ENCODE peak calls at places on chromosomes 13 and 19, in four cellular contexts. N, C, D and Y are unnamed samples. For H3K36me3, the result is how much of the 10 kb centered on the place peaks cover.

GRCh38 chr13:43522788-43523187 is 264.0 kb downstream of the ENOX1 start:
- DNase-seq in N (no peak), C (no peak), D (no peak), Y (no peak)

GRCh38 chr13:38979891-38980627 is 10.6 kb downstream of the STOML3 start:
- DNase-seq in N (no peak), C (no peak), D (no peak), Y (no peak)

GRCh38 chr19:35556846-35557538 is 6.5 kb downstream of the ATP4A start:
- DNase-seq in N (no peak), C (no peak), D (no peak), Y (no peak)

GRCh38 chr19:9939301-9939913 is 3.1 kb upstream of the OLFM2 start:
- DNase-seq in N (no peak), C (no peak), D (no peak), Y (no peak)

GRCh38 chr13:75231235-75231634 is 250.7 kb downstream of the TBC1D4 start:
- DNase-seq in N (no peak), C (no peak), D (no peak), Y (no peak)

GRCh38 chr19:38917921-38918491 is 6.0 kb upstream of the CCER2 start:
- DNase-seq in N (no peak), C (no peak), D (no peak), Y (no peak)

GRCh38 chr13:30654430-30654829 is 36.7 kb downstream of the USPL1 start:
- DNase-seq in N (no peak), C (no peak), D (no peak), Y (no peak)

GRCh38 chr13:77952276-77952675 is 33.6 kb upstream of the EDNRB start:
- DNase-seq in N (no peak), C (no peak), D (no peak), Y (no peak)

GRCh38 chr13:41694902-41695301 is 237.6 kb downstream of the RGCC start:
- DNase-seq in N (no peak), C (no peak), D (peak), Y (peak)

GRCh38 chr13:67023088-67023893 is 206.8 kb downstream of the PCDH9 start:
- DNase-seq in N (no peak), C (no peak), D (no peak), Y (peak)

GRCh38 chr13:107669356-107669755 is 546.0 kb downstream of the LIG4 start:
- DNase-seq in N (no peak), C (no peak), D (no peak), Y (peak)

GRCh38 chr13:82803341-82803740 is 1078.9 kb downstream of the SLITRK1 start:
- DNase-seq in N (no peak), C (no peak), D (no peak), Y (peak)

GRCh38 chr19:8334458-8335342 is 8.4 kb downstream of the KANK3 start:
- DNase-seq in N (peak), C (no peak), D (peak), Y (peak)

GRCh38 chr13:65497265-65497664 is 1732.9 kb downstream of the PCDH9 start:
- DNase-seq in N (no peak), C (no peak), D (no peak), Y (no peak)

GRCh38 chr13:40801255-40802217 is 12.1 kb downstream of the SLC25A15 start:
- DNase-seq in N (no peak), C (no peak), D (no peak), Y (no peak)

GRCh38 chr19:55703790-55704215 is 28.8 kb downstream of the EPN1 start:
- DNase-seq in N (peak), C (no peak), D (no peak), Y (no peak)

GRCh38 chr19:16027528-16027927 is 48.8 kb upstream of the TPM4 start:
- DNase-seq in N (no peak), C (no peak), D (no peak), Y (no peak)

GRCh38 chr19:38650180-38650775 is 2.8 kb downstream of the ACTN4 start:
- DNase-seq in N (no peak), C (no peak), D (no peak), Y (no peak)

GRCh38 chr19:56831279-56831678 is 9.2 kb downstream of the PEG3 start:
- DNase-seq in N (no peak), C (no peak), D (no peak), Y (no peak)

GRCh38 chr13:46749951-46750350 is 47.0 kb downstream of the ESD start:
- DNase-seq in N (no peak), C (no peak), D (no peak), Y (no peak)

GRCh38 chr19:56838930-56839664 is 1.4 kb downstream of the PEG3 start:
- DNase-seq in N (peak), C (no peak), D (no peak), Y (peak)

GRCh38 chr19:22545751-22546150 is 88.4 kb upstream of the ZNF492 start:
- DNase-seq in N (no peak), C (no peak), D (no peak), Y (peak)

DNA sequence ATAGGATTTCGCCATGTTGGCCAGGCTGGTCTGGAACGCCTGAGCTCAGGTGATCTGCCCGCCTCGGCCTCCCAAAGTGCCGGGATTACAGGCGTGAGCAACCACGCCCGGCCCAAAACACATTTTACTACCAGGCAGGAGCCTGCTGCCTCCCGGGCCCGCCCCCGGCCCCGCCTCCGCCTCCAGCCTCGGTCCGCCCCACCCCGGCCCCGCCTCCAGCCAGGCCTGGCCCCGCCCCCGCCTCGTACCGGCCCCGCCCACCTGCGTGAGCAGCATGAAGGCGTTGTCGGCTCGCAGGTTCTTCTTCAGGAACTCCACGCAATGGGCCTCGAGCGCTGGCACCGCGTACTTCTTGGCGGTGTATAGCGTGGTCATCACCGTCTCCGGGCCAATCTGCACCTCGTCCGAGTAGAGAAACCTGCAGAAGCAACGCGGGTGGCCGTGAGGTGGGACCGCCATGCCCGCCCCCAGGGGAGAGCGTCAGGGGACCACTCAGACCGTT is 22.7 kb downstream of the BTBD2 start:
- DNase-seq in N (no peak), C (no peak), D (peak), Y (no peak)
- H3K36me3 ChIP-seq in N (under half), C (under half), D (under half), Y (under half)

GRCh38 chr19:47373246-47374240 is 24.4 kb downstream of the DHX34 start:
- DNase-seq in N (no peak), C (no peak), D (no peak), Y (no peak)
- H3K36me3 ChIP-seq in N (half or more), C (half or more), D (half or more), Y (under half)

GRCh38 chr19:4721196-4721595 is 2.4 kb downstream of the DPP9 start:
- DNase-seq in N (no peak), C (no peak), D (no peak), Y (no peak)

GRCh38 chr19:4722671-4723464 is 774 bp downstream of the DPP9 start:
- DNase-seq in N (no peak), C (no peak), D (no peak), Y (peak)

GRCh38 chr19:4719499-4719866 is 4.2 kb downstream of the DPP9 start:
- DNase-seq in N (no peak), C (no peak), D (no peak), Y (no peak)

GRCh38 chr19:4717966-4718701 is 5.5 kb downstream of the DPP9 start:
- DNase-seq in N (no peak), C (no peak), D (no peak), Y (no peak)

GRCh38 chr19:4720037-4720700 is 3.5 kb downstream of the DPP9 start:
- DNase-seq in N (no peak), C (no peak), D (no peak), Y (no peak)
- H3K36me3 ChIP-seq in N (half or more), C (under half), D (under half), Y (under half)

DNA sequence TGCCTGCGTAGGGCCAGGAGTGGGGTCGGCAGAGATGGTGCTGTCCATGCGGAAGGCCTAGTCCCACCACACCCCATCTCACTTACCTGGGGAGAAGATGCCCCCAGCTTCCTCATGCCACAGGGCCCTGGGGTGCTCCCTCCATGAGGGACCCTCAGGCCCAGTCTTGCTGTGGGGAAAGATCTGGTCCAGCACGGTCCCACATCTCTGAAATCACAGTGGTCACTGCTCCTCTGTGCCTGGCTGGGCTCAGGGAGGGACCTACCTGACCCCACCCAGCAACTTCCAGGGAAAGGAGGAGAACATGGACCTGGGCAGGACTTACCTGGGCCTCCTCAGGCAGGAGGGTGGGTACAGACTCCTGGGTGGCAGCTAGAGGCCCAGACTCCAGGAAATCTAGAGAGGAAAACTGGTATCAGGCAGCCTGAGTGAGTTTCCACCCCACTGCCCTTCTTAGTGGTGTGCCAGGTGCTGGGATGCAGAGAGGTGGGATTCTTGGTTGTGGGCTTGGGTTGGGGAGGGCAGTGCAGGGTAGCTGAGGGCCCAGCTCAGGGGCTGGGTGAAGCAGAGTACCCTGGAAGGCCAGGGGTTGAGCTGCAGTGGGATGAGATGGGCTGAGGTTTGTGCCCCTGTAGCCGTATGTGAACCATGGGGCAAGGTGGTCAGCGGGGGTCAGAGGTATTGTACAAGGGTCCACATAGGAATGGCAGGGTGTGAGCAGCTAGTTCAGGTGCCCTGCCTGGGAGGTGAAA is 3.8 kb downstream of the MZF1 start:
- DNase-seq in N (peak), C (no peak), D (no peak), Y (no peak)
- H3K36me3 ChIP-seq in N (under half), C (under half), D (under half), Y (under half)

DNA sequence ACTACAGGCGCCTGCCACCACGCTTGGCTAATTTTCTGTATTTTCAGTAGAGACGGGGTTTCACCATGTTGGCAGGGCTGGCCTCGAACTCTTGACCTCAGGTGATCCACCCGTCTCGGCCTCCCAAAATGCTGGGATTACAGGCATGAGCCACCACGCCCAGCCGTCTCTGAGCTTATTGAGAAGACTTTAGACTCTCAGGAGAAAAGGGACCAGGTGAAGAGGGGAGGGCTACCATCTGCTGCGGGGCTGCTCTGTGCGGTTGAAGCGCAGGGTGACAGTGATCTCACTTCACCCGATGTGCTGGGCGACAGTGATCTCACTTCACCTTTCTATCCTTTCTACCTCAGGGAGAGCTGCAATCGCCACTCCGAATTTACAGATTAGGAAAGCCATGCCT is 25.3 kb downstream of the PDCD5 start:
- DNase-seq in N (no peak), C (no peak), D (no peak), Y (no peak)
- H3K36me3 ChIP-seq in N (half or more), C (under half), D (under half), Y (under half)

GRCh38 chr19:34495416-34495815 is 13.9 kb downstream of the WTIP start:
- DNase-seq in N (no peak), C (no peak), D (no peak), Y (no peak)

GRCh38 chr19:34493649-34494044 is 12.1 kb downstream of the WTIP start:
- DNase-seq in N (no peak), C (no peak), D (no peak), Y (no peak)

GRCh38 chr19:34493038-34493648 is 11.6 kb downstream of the WTIP start:
- DNase-seq in N (no peak), C (no peak), D (no peak), Y (no peak)

GRCh38 chr19:34497112-34497805 is 15.7 kb downstream of the WTIP start:
- DNase-seq in N (no peak), C (no peak), D (no peak), Y (no peak)

GRCh38 chr19:34494601-34495000 is 13.0 kb downstream of the WTIP start:
- DNase-seq in N (no peak), C (no peak), D (no peak), Y (no peak)
- H3K36me3 ChIP-seq in N (under half), C (under half), D (under half), Y (under half)